ENCODE peak calls at places on chromosomes 4 and X, in seven cellular contexts. G, R, S, N, A, B and F are unnamed samples.
A peak's percentile ranks its signal among the peaks of the same experiment; 100 is the strongest.

GRCh38 chr4:145230726-145231125 is 50.3 kb upstream of the OTUD4 start:
- DNase-seq in G (no peak), R (no peak), B (no peak), N (no peak), A (no peak), S (no peak), F (no peak)

GRCh38 chr4:179292443-179292842 is 1850.2 kb upstream of the AGA start:
- DNase-seq in G (no peak), R (no peak), N (no peak), S (no peak), A (no peak), B (no peak), F (no peak)

GRCh38 chr4:26905172-26905571 is 44.5 kb downstream of the STIM2 start:
- DNase-seq in S (no peak), G (no peak), A (no peak), R (no peak), B (no peak), N (no peak), F (no peak)

GRCh38 chr4:26330186-26330787 is 9.5 kb downstream of the RBPJ start:
- DNase-seq in B (no peak), G (peak; percentile 16), R (peak; percentile 69), N (peak; percentile 53), S (no peak), A (no peak), F (no peak)

GRCh38 chr4:168743576-168743975 is 246.7 kb downstream of the PALLD start:
- DNase-seq in S (no peak), A (no peak), N (no peak), G (no peak), R (peak; percentile 64), B (no peak), F (no peak)

GRCh38 chr4:88002786-88003185 is 4.6 kb upstream of the PKD2 start:
- DNase-seq in R (no peak), G (no peak), A (no peak), N (no peak), S (no peak), B (no peak), F (no peak)

GRCh38 chr4:133565379-133565778 is 416.3 kb downstream of the PCDH10 start:
- DNase-seq in S (no peak), A (no peak), N (no peak), G (no peak), B (no peak), R (peak; percentile 74), F (no peak)

GRCh38 chr4:163137581-163137980 is 29.1 kb downstream of the NAF1 start:
- DNase-seq in B (no peak), S (no peak), N (no peak), A (no peak), G (no peak), R (no peak), F (no peak)

GRCh38 chrX:118062048-118062789 is 54.4 kb downstream of the KLHL13 start:
- DNase-seq in R (no peak), S (no peak), B (no peak), A (no peak), G (no peak), N (no peak), F (no peak)

GRCh38 chr4:48175328-48175727 is 41.3 kb upstream of the TXK start:
- DNase-seq in R (no peak), A (no peak), G (no peak), B (no peak), N (no peak), S (no peak), F (no peak)

GRCh38 chr4:147547314-147548056 is 66.6 kb downstream of the EDNRA start:
- DNase-seq in S (no peak), A (no peak), R (peak; percentile 63), N (no peak), G (no peak), B (no peak), F (no peak)

GRCh38 chr4:37892641-37893040 is 1.8 kb downstream of the TBC1D1 start:
- DNase-seq in B (no peak), S (no peak), G (peak; percentile 40), N (peak; percentile 69), A (no peak), R (no peak), F (peak; percentile 41)

GRCh38 chrX:22063284-22063683 is 31.2 kb downstream of the PHEX start:
- DNase-seq in N (peak; percentile 67), A (no peak), G (no peak), S (no peak), R (no peak), B (no peak), F (peak; percentile 25)

GRCh38 chrX:65598559-65599147 is 64.1 kb upstream of the LAS1L start:
- DNase-seq in A (no peak), B (no peak), N (no peak), G (peak; percentile 11), R (no peak), S (no peak), F (no peak)

GRCh38 chrX:151973262-151973661 is 1.2 kb downstream of the GABRE start:
- DNase-seq in S (no peak), A (no peak), G (no peak), R (no peak), N (no peak), B (no peak), F (no peak)

GRCh38 chr4:165461176-165461835 is 82.5 kb downstream of the CPE start:
- DNase-seq in N (no peak), R (peak; percentile 53), G (no peak), B (no peak), S (no peak), A (no peak), F (no peak)

GRCh38 chrX:7946960-7947359 is 19.7 kb upstream of the PNPLA4 start:
- DNase-seq in S (no peak), B (no peak), N (no peak), R (no peak), G (no peak), A (no peak), F (no peak)

GRCh38 chrX:7943600-7944245 is 16.5 kb upstream of the PNPLA4 start:
- DNase-seq in G (no peak), B (peak; percentile 33), A (no peak), R (no peak), S (no peak), N (no peak), F (no peak)

DNA sequence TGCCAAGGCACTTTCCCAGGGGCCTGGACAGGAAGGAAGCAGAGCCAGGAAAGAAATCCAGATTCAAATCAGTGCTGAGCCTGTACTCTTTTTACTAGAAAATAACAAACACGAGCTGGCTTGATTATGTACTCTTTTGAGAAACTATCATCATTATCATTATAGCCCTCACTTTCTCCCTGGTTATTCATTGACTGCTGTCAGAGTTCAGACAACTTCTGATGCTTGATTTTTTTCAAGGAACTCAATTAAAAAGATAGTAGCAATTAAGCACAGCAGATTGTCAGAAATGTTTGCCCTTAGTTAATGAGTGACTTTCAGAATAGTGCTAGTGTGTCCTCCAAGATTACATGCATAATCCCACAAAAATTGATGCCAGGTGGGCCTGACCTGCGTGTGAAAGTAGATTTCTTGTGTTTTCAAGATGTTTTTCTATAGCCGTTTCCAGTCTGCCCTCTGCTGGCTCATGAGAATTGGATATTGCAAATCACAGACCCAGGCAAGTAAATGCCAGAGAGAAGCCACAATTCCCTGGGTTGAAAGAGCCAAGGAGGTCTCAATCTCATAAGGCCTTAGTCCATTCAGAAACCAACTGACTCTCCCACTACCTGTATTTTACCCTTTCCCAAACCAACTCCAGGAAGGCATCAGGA is 14.3 kb upstream of the PNPLA4 start:
- DNase-seq in A (no peak), G (no peak), B (no peak), N (no peak), R (peak; percentile 14), S (no peak), F (no peak)
- TF ChIP-seq CTCF in A (no peak), G (no peak), B (peak; percentile 36), N (peak; percentile 27), R (peak; percentile 64), S (peak; percentile 20), F (no peak)

GRCh38 chrX:47751670-47752069 is 85.0 kb upstream of the ZNF81 start:
- DNase-seq in R (no peak), S (no peak), N (no peak), G (peak; percentile 9), B (no peak), A (no peak), F (no peak)
- TF ChIP-seq CTCF in R (peak; percentile 60), S (no peak), N (peak; percentile 40), G (no peak), B (peak; percentile 48), A (no peak), F (no peak)

DNA sequence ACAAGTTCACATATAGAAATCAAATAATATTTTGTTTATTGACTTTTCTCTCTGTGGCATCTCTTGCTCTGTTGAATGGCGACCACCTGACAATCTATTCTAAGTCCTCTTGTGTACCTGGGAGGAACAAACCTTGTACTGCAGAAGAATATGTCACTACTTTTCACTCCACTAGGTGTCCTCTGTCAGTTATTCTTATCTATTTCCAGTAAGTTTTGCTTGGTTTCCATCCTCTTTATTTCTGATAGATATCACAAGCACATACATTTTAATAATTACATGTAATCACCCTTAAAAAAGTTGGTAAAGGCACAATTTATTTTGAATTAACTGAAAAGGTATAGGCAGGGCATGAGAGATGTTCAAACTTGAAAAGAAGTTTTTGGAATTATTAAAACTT is 238.4 kb downstream of the SNCA start:
- DNase-seq in N (no peak), G (no peak), A (no peak), R (no peak), B (no peak), S (no peak), F (no peak)
- TF ChIP-seq CTCF in N (peak; percentile 8), G (no peak), A (no peak), R (peak; percentile 43), B (peak; percentile 35), S (peak; percentile 27), F (no peak)

DNA sequence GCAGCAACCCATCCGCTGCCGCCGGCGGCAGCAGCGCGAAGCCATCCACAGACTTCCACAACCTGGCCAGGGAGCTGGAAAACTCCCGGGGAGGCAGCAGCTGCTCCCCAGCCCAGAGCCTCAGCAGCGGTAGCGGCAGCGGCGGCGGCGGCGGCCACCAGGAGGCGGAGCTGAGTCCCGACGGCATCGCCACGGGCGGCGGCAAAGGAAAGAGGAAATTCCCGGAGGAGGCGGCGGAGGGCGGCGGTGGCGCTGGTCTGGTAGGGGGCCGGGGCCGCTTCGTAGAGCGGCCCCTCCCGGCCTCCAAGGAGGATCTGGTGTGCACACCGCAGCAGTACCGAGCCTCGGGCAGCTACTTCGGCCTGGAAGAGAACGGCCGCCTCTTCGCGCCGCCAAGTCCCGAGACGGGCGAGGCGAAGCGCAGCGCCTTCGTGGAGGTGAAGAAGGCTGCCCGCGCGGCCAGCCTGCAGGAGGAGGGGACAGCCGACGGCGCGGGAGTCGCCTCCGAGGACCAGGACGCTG is 4.9 kb downstream of the PRDM8 start:
- DNase-seq in B (no peak), S (peak; percentile 52), N (peak; percentile 81), A (peak; percentile 84), R (peak; percentile 55), G (peak; percentile 80), F (peak; percentile 84)
- TF ChIP-seq CTCF in B (peak; percentile 4), S (peak; percentile 84), N (peak; percentile 94), A (peak; percentile 47), R (peak; percentile 65), G (peak; percentile 78), F (no peak)